ENCODE peak calls at places on chromosomes 3 and 15, in ten cellular contexts. T is left ventricle myocardium inferior, Y is psoas muscle, W is endothelial cell of umbilical vein, G is uterus, X is Karpas-422, J is OCI-LY7, R is kidney, S is suprapubic skin, Z is mesenchymal stem cell. E is an unnamed sample. For H3K36me3, the result is how much of the 10 kb centered on the place peaks cover.

GRCh38 chr15:70742928-70743327 is 20.4 kb downstream of the UACA start:
- DNase-seq in T (no peak), Y (no peak), W (no peak), G (no peak), X (no peak), J (no peak), R (no peak), S (no peak), Z (peak), E (no peak)

GRCh38 chr3:28698706-28699105 is 350.1 kb upstream of the AZI2 start:
- DNase-seq in T (no peak), Y (no peak), W (no peak), G (no peak), X (no peak), J (no peak), R (no peak), S (no peak), Z (no peak), E (no peak)

GRCh38 chr3:102972350-102972749 is 537.5 kb downstream of the ZPLD1 start:
- DNase-seq in T (no peak), Y (no peak), W (no peak), G (no peak), X (no peak), J (no peak), R (no peak), S (no peak), Z (no peak), E (no peak)

GRCh38 chr3:77051927-77052542 is 12.1 kb downstream of the ROBO2 start:
- DNase-seq in T (no peak), Y (no peak), W (no peak), G (no peak), X (no peak), J (no peak), R (no peak), S (no peak), Z (no peak), E (no peak)

GRCh38 chr15:99085413-99086326 is 19.2 kb upstream of the SYNM start:
- DNase-seq in T (no peak), Y (no peak), W (no peak), G (peak), X (no peak), J (no peak), R (no peak), S (peak), Z (peak), E (peak)

GRCh38 chr15:64634576-64635485 is 140.6 kb downstream of the RBPMS2 start:
- DNase-seq in T (no peak), Y (no peak), W (peak), G (no peak), X (peak), J (no peak), R (no peak), S (no peak), Z (peak), E (peak)

GRCh38 chr3:76624128-76624527 is 415.8 kb upstream of the ROBO2 start:
- DNase-seq in T (no peak), Y (no peak), W (no peak), G (no peak), X (no peak), J (no peak), R (no peak), S (no peak), Z (no peak), E (no peak)

GRCh38 chr3:127860223-127860622 is 37.9 kb upstream of the MGLL start:
- DNase-seq in T (no peak), Y (no peak), W (no peak), G (no peak), X (no peak), J (no peak), R (no peak), S (no peak), Z (no peak), E (no peak)

GRCh38 chr15:47788685-47789084 is 71.4 kb downstream of the SEMA6D start:
- DNase-seq in T (no peak), Y (no peak), W (no peak), G (no peak), X (no peak), J (no peak), R (no peak), S (no peak), Z (peak), E (no peak)

GRCh38 chr3:87792532-87793321 is 266.1 kb downstream of the CGGBP1 start:
- DNase-seq in T (no peak), Y (no peak), W (no peak), G (no peak), X (no peak), J (no peak), R (peak), S (no peak), Z (no peak), E (peak)

GRCh38 chr3:185825639-185826481 is 1.0 kb upstream of the IGF2BP2 start:
- DNase-seq in T (peak), Y (peak), W (peak), G (peak), X (no peak), J (peak), R (peak), S (peak), Z (peak), E (no peak)

GRCh38 chr3:102060814-102061213 is 211.5 kb downstream of the NFKBIZ start:
- DNase-seq in T (no peak), Y (no peak), W (no peak), G (no peak), X (no peak), J (no peak), R (no peak), S (no peak), Z (peak), E (peak)

GRCh38 chr3:170324962-170325361 is 32.6 kb upstream of the SKIL start:
- DNase-seq in T (no peak), Y (no peak), W (no peak), G (no peak), X (no peak), J (no peak), R (no peak), S (no peak), Z (no peak), E (no peak)

GRCh38 chr15:57138260-57138895 is 219.9 kb downstream of the TCF12 start:
- DNase-seq in T (no peak), Y (no peak), W (peak), G (no peak), X (peak), J (peak), R (no peak), S (no peak), Z (peak), E (peak)

GRCh38 chr3:192847918-192848317 is 69.7 kb downstream of the MB21D2 start:
- DNase-seq in T (no peak), Y (no peak), W (no peak), G (no peak), X (peak), J (no peak), R (no peak), S (no peak), Z (peak), E (no peak)

GRCh38 chr15:63041982-63042878 is at the start of gene TPM1:
- DNase-seq in T (peak), Y (peak), W (peak), G (peak), X (no peak), J (no peak), R (peak), S (peak), Z (peak), E (peak)

GRCh38 chr3:14434105-14434504 is 31.7 kb downstream of the SLC6A6 start:
- DNase-seq in T (no peak), Y (peak), W (peak), G (no peak), X (no peak), J (no peak), R (no peak), S (no peak), Z (peak), E (no peak)

GRCh38 chr3:138434875-138435772 is 708 bp downstream of the ESYT3 start:
- DNase-seq in T (no peak), Y (no peak), W (no peak), G (no peak), X (no peak), J (no peak), R (no peak), S (no peak), Z (no peak), E (no peak)

GRCh38 chr3:11914651-11915050 is 68.0 kb upstream of the TAMM41 start:
- DNase-seq in T (no peak), Y (no peak), W (no peak), G (no peak), X (no peak), J (no peak), R (no peak), S (peak), Z (no peak), E (no peak)

GRCh38 chr3:112973325-112974177 is 1.4 kb downstream of the CD200R1 start:
- DNase-seq in T (no peak), Y (no peak), W (no peak), G (no peak), X (no peak), J (no peak), R (no peak), S (no peak), Z (no peak), E (no peak)
- H3K4me3 ChIP-seq in T (peak), Y (peak), W (no peak), G (no peak), X (no peak), J (no peak), R (no peak), S (peak), Z (no peak), E (no peak)

GRCh38 chr3:50057756-50058155 is 31.0 kb upstream of the RBM5 start:
- DNase-seq in T (no peak), Y (no peak), W (no peak), G (no peak), X (no peak), J (no peak), R (no peak), S (no peak), Z (no peak), E (no peak)
- H3K36me3 ChIP-seq in T (half or more), Y (half or more), W (under half), G (under half), X (under half), J (half or more), R (under half), S (half or more), Z (under half), E (under half)

GRCh38 chr15:44227584-44227983 is 32.5 kb upstream of the FRMD5 start:
- DNase-seq in T (no peak), Y (no peak), W (no peak), G (no peak), X (no peak), J (no peak), R (no peak), S (no peak), Z (no peak), E (no peak)

GRCh38 chr15:44216958-44217357 is 21.9 kb upstream of the FRMD5 start:
- DNase-seq in T (no peak), Y (no peak), W (no peak), G (no peak), X (peak), J (no peak), R (no peak), S (no peak), Z (no peak), E (no peak)

GRCh38 chr15:44219073-44219472 is 24.0 kb upstream of the FRMD5 start:
- DNase-seq in T (no peak), Y (no peak), W (no peak), G (no peak), X (no peak), J (no peak), R (no peak), S (no peak), Z (no peak), E (no peak)

GRCh38 chr15:44222478-44222877 is 27.4 kb upstream of the FRMD5 start:
- DNase-seq in T (no peak), Y (no peak), W (peak), G (no peak), X (no peak), J (no peak), R (no peak), S (no peak), Z (no peak), E (no peak)
- H3K27ac ChIP-seq in T (no peak), Y (no peak), W (no peak), G (no peak), X (no peak), J (no peak), R (no peak), S (no peak), Z (no peak), E (no peak)

GRCh38 chr3:184260571-184261269 is 633 bp downstream of the CAMK2N2 start:
- DNase-seq in T (no peak), Y (no peak), W (no peak), G (no peak), X (no peak), J (no peak), R (peak), S (no peak), Z (no peak), E (no peak)
- H3K4me3 ChIP-seq in T (peak), Y (peak), W (peak), G (no peak), X (peak), J (peak), R (no peak), S (peak), Z (peak), E (peak)

DNA sequence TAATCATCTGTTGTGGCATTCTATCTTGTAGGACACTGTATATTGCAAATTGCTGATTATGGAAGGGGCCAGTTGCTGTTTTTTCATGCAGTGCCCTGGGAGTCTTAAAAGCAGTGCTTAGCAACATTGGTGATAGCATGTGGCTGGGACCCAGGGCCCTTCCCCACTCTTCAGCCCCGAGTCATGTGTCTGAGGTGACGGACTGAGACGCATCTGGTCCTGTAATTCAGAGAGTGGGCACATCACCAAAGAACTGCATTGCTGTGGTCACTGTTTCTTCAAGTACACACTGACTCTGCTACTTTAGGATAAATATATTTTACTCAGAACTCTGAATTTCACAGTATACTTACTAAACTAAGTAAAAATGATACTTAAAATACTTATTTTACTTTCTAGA is 63.4 kb downstream of the SNRK start:
- DNase-seq in T (no peak), Y (no peak), W (no peak), G (no peak), X (no peak), J (no peak), R (no peak), S (no peak), Z (no peak), E (peak)
- H3K36me3 ChIP-seq in T (half or more), Y (half or more), W (under half), G (under half), X (under half), J (half or more), R (under half), S (half or more), Z (under half), E (under half)

GRCh38 chr3:45088959-45089358 is 57.2 kb downstream of the CDCP1 start:
- DNase-seq in T (no peak), Y (no peak), W (no peak), G (no peak), X (no peak), J (no peak), R (no peak), S (no peak), Z (no peak), E (no peak)
- H3K27ac ChIP-seq in T (no peak), Y (no peak), W (no peak), G (peak), X (no peak), J (no peak), R (no peak), S (no peak), Z (no peak), E (no peak)

GRCh38 chr15:67311751-67312150 is 57.2 kb downstream of the IQCH start:
- DNase-seq in T (no peak), Y (no peak), W (no peak), G (no peak), X (no peak), J (no peak), R (no peak), S (no peak), Z (no peak), E (no peak)
- H3K4me3 ChIP-seq in T (no peak), Y (no peak), W (no peak), G (no peak), X (no peak), J (no peak), R (no peak), S (no peak), Z (no peak), E (no peak)

GRCh38 chr15:74897300-74897701 is 7.5 kb downstream of the MPI start:
- DNase-seq in T (peak), Y (no peak), W (no peak), G (no peak), X (peak), J (no peak), R (no peak), S (no peak), Z (no peak), E (no peak)
- H3K36me3 ChIP-seq in T (half or more), Y (half or more), W (under half), G (under half), X (under half), J (half or more), R (under half), S (half or more), Z (half or more), E (under half)

GRCh38 chr3:189636048-189636447 is 4.9 kb downstream of the TP63 start:
- DNase-seq in T (no peak), Y (no peak), W (no peak), G (no peak), X (no peak), J (no peak), R (no peak), S (no peak), Z (no peak), E (no peak)
- H3K27ac ChIP-seq in T (no peak), Y (no peak), W (no peak), G (no peak), X (no peak), J (no peak), R (no peak), S (no peak), Z (no peak), E (no peak)

E was measured in brain microvascular endothelial cell.